ENCODE peak calls at places on chromosomes 7 and 10, in six cellular contexts. N is stomach, S is right lobe of liver, Y is endothelial cell of umbilical vein, E is breast epithelium, D is upper lobe of left lung. I is an unnamed sample.
A peak's percentile ranks its signal among the peaks of the same experiment; 100 is the strongest.

GRCh38 chr10:103667390-103667789 is 173.9 kb downstream of the NEURL1 start:
- DNase-seq in S (no peak), N (no peak), D (no peak), Y (no peak), E (no peak), I (no peak)

GRCh38 chr10:60351191-60351853 is 38.4 kb downstream of the ANK3 start:
- DNase-seq in N (no peak), D (no peak), S (no peak), Y (no peak), E (no peak), I (no peak)

GRCh38 chr10:88097092-88097894 is 233.9 kb downstream of the PTEN start:
- DNase-seq in Y (no peak), N (no peak), E (no peak), S (no peak), D (no peak), I (no peak)

GRCh38 chr7:66905243-66905642 is 15.8 kb upstream of the TMEM248 start:
- DNase-seq in Y (no peak), E (no peak), D (no peak), S (no peak), N (no peak), I (no peak)

GRCh38 chr10:97549587-97550322 is 22.8 kb upstream of the ANKRD2 start:
- DNase-seq in Y (no peak), S (no peak), E (no peak), D (no peak), N (no peak), I (no peak)

GRCh38 chr7:47186316-47186715 is 395.6 kb downstream of the TNS3 start:
- DNase-seq in D (no peak), Y (no peak), S (no peak), N (no peak), E (no peak), I (no peak)

GRCh38 chr10:98624963-98625362 is 178.2 kb upstream of the HPS1 start:
- DNase-seq in N (no peak), Y (no peak), E (no peak), S (no peak), D (no peak), I (no peak)

GRCh38 chr7:40306025-40306424 is 171.2 kb downstream of the SUGCT start:
- DNase-seq in D (no peak), Y (peak; percentile 69), E (no peak), S (no peak), N (no peak), I (no peak)

GRCh38 chr10:62907470-62908212 is 91.5 kb upstream of the EGR2 start:
- DNase-seq in D (no peak), Y (no peak), S (no peak), E (no peak), N (no peak), I (no peak)

GRCh38 chr10:60148266-60148840 is 241.3 kb downstream of the ANK3 start:
- DNase-seq in D (no peak), S (no peak), N (no peak), Y (peak; percentile 87), E (no peak), I (no peak)

DNA sequence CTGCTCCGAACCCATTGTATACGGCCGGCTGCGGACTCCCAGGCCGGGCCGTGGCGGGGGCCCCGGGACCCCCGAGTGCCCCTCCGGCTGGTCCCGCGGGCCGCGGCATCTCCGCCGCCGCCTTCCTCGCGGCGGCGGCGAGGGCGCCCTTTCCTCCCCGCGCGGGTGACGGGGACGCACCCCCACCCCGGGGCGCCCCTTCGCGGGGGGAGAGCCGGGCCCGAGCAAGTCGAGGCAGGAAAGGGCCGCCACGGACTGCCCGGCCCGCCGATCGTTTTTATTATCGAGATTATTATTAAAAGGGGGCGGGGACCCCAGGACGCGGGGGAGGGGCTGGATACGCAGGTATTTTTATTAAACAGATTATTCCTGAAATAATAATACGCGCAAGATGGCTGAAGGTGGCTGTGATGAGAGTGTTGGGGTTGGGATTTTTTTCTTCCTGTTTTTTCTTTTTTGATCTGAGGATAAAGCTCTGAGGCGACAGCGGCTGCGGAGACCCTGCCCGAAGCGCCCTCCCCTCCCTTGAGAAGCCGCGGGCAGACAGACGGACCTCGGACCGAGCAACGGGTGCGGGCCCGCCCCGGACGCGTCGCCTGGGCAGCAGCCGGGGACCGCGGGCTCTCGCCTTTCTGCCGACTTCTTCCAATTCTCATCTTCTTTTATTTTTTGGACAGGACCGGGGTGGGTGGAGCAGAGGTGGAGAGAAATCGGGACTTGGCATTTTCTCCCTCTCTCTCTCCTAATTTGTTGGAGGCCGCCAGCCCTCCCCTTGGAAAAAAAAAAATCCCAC is 1.5 kb upstream of the TRIM8 start:
- DNase-seq in Y (peak; percentile 62), N (peak; percentile 68), S (peak; percentile 73), D (peak; percentile 56), E (no peak), I (peak; percentile 86)
- TF ChIP-seq POLR2A in Y (peak; percentile 24), N (no peak), S (peak; percentile 29), D (no peak), E (peak; percentile 88), I (peak; percentile 67)

GRCh38 chr10:105239311-105240215 is 598.5 kb downstream of the SORCS3 start:
- DNase-seq in S (no peak), E (no peak), Y (no peak), D (peak; percentile 35), N (peak; percentile 54), I (no peak)

GRCh38 chr10:105247831-105248499 is 606.9 kb downstream of the SORCS3 start:
- DNase-seq in S (no peak), D (no peak), Y (no peak), E (no peak), N (no peak), I (no peak)

GRCh38 chr10:105241254-105241653 is 600.2 kb downstream of the SORCS3 start:
- DNase-seq in S (no peak), E (no peak), Y (no peak), D (no peak), N (no peak), I (no peak)

GRCh38 chr10:105243381-105243780 is 602.3 kb downstream of the SORCS3 start:
- DNase-seq in D (no peak), N (no peak), S (no peak), E (no peak), Y (no peak), I (no peak)

GRCh38 chr10:105243825-105244224 is 602.7 kb downstream of the SORCS3 start:
- DNase-seq in Y (no peak), E (no peak), N (no peak), D (no peak), S (no peak), I (no peak)
- TF ChIP-seq POLR2A in Y (no peak), E (no peak), N (no peak), D (no peak), S (no peak), I (no peak)

GRCh38 chr10:12388671-12389070 is 39.3 kb downstream of the CAMK1D start:
- DNase-seq in N (no peak), D (no peak), E (no peak), Y (no peak), S (no peak), I (no peak)
- TF ChIP-seq POLR2A in N (no peak), D (no peak), E (no peak), Y (no peak), S (no peak), I (no peak)

GRCh38 chr7:50564171-50564570 is 1.0 kb downstream of the DDC start:
- DNase-seq in D (no peak), S (peak; percentile 52), E (no peak), Y (no peak), N (no peak), I (no peak)

GRCh38 chr7:50562126-50562525 is 3.1 kb downstream of the DDC start:
- DNase-seq in Y (no peak), D (no peak), E (no peak), N (no peak), S (no peak), I (no peak)

GRCh38 chr7:50557114-50557513 is 8.1 kb downstream of the DDC start:
- DNase-seq in N (no peak), E (no peak), Y (no peak), S (no peak), D (no peak), I (no peak)

GRCh38 chr7:50558380-50559051 is 6.7 kb downstream of the DDC start:
- DNase-seq in Y (no peak), E (no peak), S (no peak), N (no peak), D (no peak), I (no peak)

GRCh38 chr7:50560865-50561351 is 4.3 kb downstream of the DDC start:
- DNase-seq in S (peak; percentile 64), N (no peak), E (no peak), D (no peak), Y (no peak), I (no peak)
- TF ChIP-seq POLR2A in S (no peak), N (no peak), E (no peak), D (no peak), Y (no peak), I (no peak)

GRCh38 chr7:1061180-1061579 is 16.8 kb downstream of the GPR146 start:
- DNase-seq in Y (no peak), D (no peak), E (no peak), S (no peak), N (no peak), I (no peak)
- TF ChIP-seq POLR2A in Y (no peak), D (no peak), E (no peak), S (no peak), N (no peak), I (no peak)

DNA sequence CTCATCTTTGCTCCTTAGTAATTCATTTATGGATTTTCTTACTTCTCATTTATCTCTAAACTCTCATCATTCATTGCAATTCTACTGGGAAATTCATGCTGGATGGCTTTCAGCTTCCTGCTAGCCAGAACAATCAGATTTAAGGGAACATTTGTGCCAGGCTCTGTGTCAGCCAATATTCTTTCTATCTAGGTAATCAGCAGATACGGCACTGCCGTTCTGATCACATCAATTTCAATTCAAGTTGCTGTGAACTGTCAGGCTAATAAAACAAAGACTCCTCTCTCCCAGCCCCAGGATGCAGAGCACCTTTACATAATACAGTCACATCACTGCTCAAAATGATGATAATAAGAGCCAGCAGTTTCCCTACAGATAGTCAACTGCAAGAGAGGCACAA is 468.3 kb downstream of the SORCS1 start:
- DNase-seq in N (no peak), E (no peak), Y (no peak), D (no peak), S (no peak), I (no peak)
- TF ChIP-seq POLR2A in N (no peak), E (no peak), Y (no peak), D (no peak), S (no peak), I (no peak)